ENCODE peak calls at places on chromosome 18, in six cellular contexts. One of them, this sample, is unnamed.

GRCh38 chr18:51278045-51278649 is 80.7 kb upstream of the MEX3C start:
- DNase-seq in CD8-positive, alpha-beta T cell: no peak
- DNase-seq in tibial artery: no peak
- DNase-seq in esophagus squamous epithelium: no peak
- DNase-seq in tibial nerve: no peak
- DNase-seq in lower lobe of right lung: no peak
- DNase-seq in this sample: no peak

GRCh38 chr18:8252371-8252770 is 356.9 kb upstream of the RAB12 start:
- DNase-seq in CD8-positive, alpha-beta T cell: no peak
- DNase-seq in tibial artery: no peak
- DNase-seq in esophagus squamous epithelium: no peak
- DNase-seq in tibial nerve: no peak
- DNase-seq in lower lobe of right lung: no peak
- DNase-seq in this sample: no peak

GRCh38 chr18:49487711-49488310 is 777 bp upstream of the C18orf32 start:
- DNase-seq in CD8-positive, alpha-beta T cell: no peak
- DNase-seq in tibial artery: no peak
- DNase-seq in esophagus squamous epithelium: no peak
- DNase-seq in tibial nerve: no peak
- DNase-seq in lower lobe of right lung: no peak
- DNase-seq in this sample: no peak

GRCh38 chr18:524496-524895 is 24.0 kb upstream of the COLEC12 start:
- DNase-seq in CD8-positive, alpha-beta T cell: no peak
- DNase-seq in tibial artery: no peak
- DNase-seq in esophagus squamous epithelium: no peak
- DNase-seq in tibial nerve: no peak
- DNase-seq in lower lobe of right lung: no peak
- DNase-seq in this sample: no peak

GRCh38 chr18:50282521-50283335 is 1.4 kb upstream of the MBD1 start:
- DNase-seq in CD8-positive, alpha-beta T cell: no peak
- DNase-seq in tibial artery: no peak
- DNase-seq in esophagus squamous epithelium: no peak
- DNase-seq in tibial nerve: no peak
- DNase-seq in lower lobe of right lung: no peak
- DNase-seq in this sample: no peak

GRCh38 chr18:8516391-8517250 is 92.6 kb upstream of the RAB12 start:
- DNase-seq in CD8-positive, alpha-beta T cell: no peak
- DNase-seq in tibial artery: peak; percentile 42
- DNase-seq in esophagus squamous epithelium: no peak
- DNase-seq in tibial nerve: no peak
- DNase-seq in lower lobe of right lung: no peak
- DNase-seq in this sample: no peak

GRCh38 chr18:44679912-44680270 is 797 bp upstream of the SETBP1 start:
- DNase-seq in CD8-positive, alpha-beta T cell: no peak
- DNase-seq in tibial artery: peak; percentile 80
- DNase-seq in esophagus squamous epithelium: no peak
- DNase-seq in tibial nerve: peak; percentile 58
- DNase-seq in lower lobe of right lung: peak; percentile 67
- DNase-seq in this sample: no peak

GRCh38 chr18:47054369-47054768 is 18.9 kb upstream of the ELOA2 start:
- DNase-seq in CD8-positive, alpha-beta T cell: no peak
- DNase-seq in tibial artery: no peak
- DNase-seq in esophagus squamous epithelium: no peak
- DNase-seq in tibial nerve: no peak
- DNase-seq in lower lobe of right lung: no peak
- DNase-seq in this sample: no peak

GRCh38 chr18:644395-645004 is 13.0 kb upstream of the TYMS start:
- DNase-seq in CD8-positive, alpha-beta T cell: no peak
- DNase-seq in tibial artery: no peak
- DNase-seq in esophagus squamous epithelium: no peak
- DNase-seq in tibial nerve: no peak
- DNase-seq in lower lobe of right lung: no peak
- DNase-seq in this sample: no peak

GRCh38 chr18:56748698-56749268 is 97.6 kb downstream of the WDR7 start:
- DNase-seq in CD8-positive, alpha-beta T cell: no peak
- DNase-seq in tibial artery: no peak
- DNase-seq in esophagus squamous epithelium: no peak
- DNase-seq in tibial nerve: no peak
- DNase-seq in lower lobe of right lung: no peak
- DNase-seq in this sample: no peak

GRCh38 chr18:62425465-62426190 is 97.2 kb upstream of the ZCCHC2 start:
- DNase-seq in CD8-positive, alpha-beta T cell: peak; percentile 17
- DNase-seq in tibial artery: peak; percentile 92
- DNase-seq in esophagus squamous epithelium: no peak
- DNase-seq in tibial nerve: peak; percentile 97
- DNase-seq in lower lobe of right lung: peak; percentile 66
- DNase-seq in this sample: peak; percentile 52

GRCh38 chr18:49980869-49981268 is 167.5 kb upstream of the ACAA2 start:
- DNase-seq in CD8-positive, alpha-beta T cell: no peak
- DNase-seq in tibial artery: no peak
- DNase-seq in esophagus squamous epithelium: no peak
- DNase-seq in tibial nerve: no peak
- DNase-seq in lower lobe of right lung: no peak
- DNase-seq in this sample: no peak

GRCh38 chr18:685438-685837 is 27.0 kb downstream of the ENOSF1 start:
- DNase-seq in CD8-positive, alpha-beta T cell: no peak
- DNase-seq in tibial artery: no peak
- DNase-seq in esophagus squamous epithelium: no peak
- DNase-seq in tibial nerve: no peak
- DNase-seq in lower lobe of right lung: no peak
- DNase-seq in this sample: no peak

GRCh38 chr18:23542471-23542870 is 39.2 kb downstream of the RMC1 start:
- DNase-seq in CD8-positive, alpha-beta T cell: no peak
- DNase-seq in tibial artery: no peak
- DNase-seq in esophagus squamous epithelium: no peak
- DNase-seq in tibial nerve: no peak
- DNase-seq in lower lobe of right lung: no peak
- DNase-seq in this sample: no peak

GRCh38 chr18:9771261-9771976 is 63.3 kb downstream of the RAB31 start:
- DNase-seq in CD8-positive, alpha-beta T cell: peak; percentile 17
- DNase-seq in tibial artery: peak; percentile 90
- DNase-seq in esophagus squamous epithelium: no peak
- DNase-seq in tibial nerve: peak; percentile 81
- DNase-seq in lower lobe of right lung: peak; percentile 86
- DNase-seq in this sample: peak; percentile 54

GRCh38 chr18:37452015-37452414 is 113.6 kb downstream of the CELF4 start:
- DNase-seq in CD8-positive, alpha-beta T cell: no peak
- DNase-seq in tibial artery: no peak
- DNase-seq in esophagus squamous epithelium: no peak
- DNase-seq in tibial nerve: no peak
- DNase-seq in lower lobe of right lung: no peak
- DNase-seq in this sample: no peak

GRCh38 chr18:62331581-62332436 is 6.7 kb downstream of the TNFRSF11A start:
- DNase-seq in CD8-positive, alpha-beta T cell: no peak
- DNase-seq in tibial artery: no peak
- DNase-seq in esophagus squamous epithelium: no peak
- DNase-seq in tibial nerve: peak; percentile 62
- DNase-seq in lower lobe of right lung: no peak
- DNase-seq in this sample: no peak

DNA sequence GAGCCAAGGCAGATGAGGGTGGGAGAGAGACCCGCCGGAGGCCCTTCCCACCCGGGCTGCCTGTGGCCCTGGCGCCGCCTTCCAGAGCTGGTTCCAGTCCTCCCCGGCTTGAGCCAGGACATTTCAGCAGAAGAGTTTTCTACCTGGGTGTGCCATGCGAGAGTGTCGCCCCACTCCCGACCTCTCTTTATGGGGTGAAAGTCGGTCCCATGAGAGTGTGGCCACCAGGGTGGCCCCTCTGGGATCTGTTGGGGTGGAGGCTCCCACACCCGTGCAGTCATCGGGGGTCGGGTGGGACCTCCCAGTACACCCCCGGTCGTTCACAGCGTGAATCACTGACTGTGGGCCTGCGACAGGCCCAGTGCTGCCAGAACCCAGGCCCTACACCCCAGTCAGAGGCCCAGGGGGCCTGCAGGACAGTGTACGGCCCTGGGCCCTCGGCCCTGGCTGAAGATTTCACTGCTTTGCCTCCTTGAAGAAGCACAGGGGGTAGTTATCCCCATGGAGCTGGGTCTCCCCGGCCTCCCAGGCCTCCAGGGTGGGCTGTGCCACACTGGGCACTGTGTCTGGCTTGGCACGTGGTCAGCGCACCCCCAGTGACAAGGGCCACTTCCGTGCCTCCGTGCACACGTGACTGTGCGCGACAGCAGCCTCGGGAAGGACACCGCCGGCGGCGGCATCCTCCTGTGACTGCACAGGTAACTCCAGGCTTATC is 5.9 kb downstream of the NFATC1 start:
- DNase-seq in CD8-positive, alpha-beta T cell: no peak
- DNase-seq in tibial artery: no peak
- DNase-seq in esophagus squamous epithelium: no peak
- DNase-seq in tibial nerve: no peak
- DNase-seq in lower lobe of right lung: peak; percentile 45
- DNase-seq in this sample: no peak
- H3K4me1 ChIP-seq in CD8-positive, alpha-beta T cell: peaks cover 66% of the 10 kb centered on the region
- H3K4me1 ChIP-seq in tibial artery: peaks cover 53% of the 10 kb centered on the region
- H3K4me1 ChIP-seq in esophagus squamous epithelium: peaks cover 38% of the 10 kb centered on the region
- H3K4me1 ChIP-seq in tibial nerve: peaks cover 3% of the 10 kb centered on the region
- H3K4me1 ChIP-seq in lower lobe of right lung: peaks cover 66% of the 10 kb centered on the region
- H3K4me1 ChIP-seq in this sample: peaks cover 44% of the 10 kb centered on the region

GRCh38 chr18:71678144-71678543 is 866.0 kb downstream of the CBLN2 start:
- DNase-seq in CD8-positive, alpha-beta T cell: no peak
- DNase-seq in tibial artery: no peak
- DNase-seq in esophagus squamous epithelium: no peak
- DNase-seq in tibial nerve: no peak
- DNase-seq in lower lobe of right lung: no peak
- DNase-seq in this sample: no peak

GRCh38 chr18:71673954-71674353 is 870.2 kb downstream of the CBLN2 start:
- DNase-seq in CD8-positive, alpha-beta T cell: no peak
- DNase-seq in tibial artery: no peak
- DNase-seq in esophagus squamous epithelium: no peak
- DNase-seq in tibial nerve: no peak
- DNase-seq in lower lobe of right lung: no peak
- DNase-seq in this sample: no peak

GRCh38 chr18:71673498-71673897 is 870.6 kb downstream of the CBLN2 start:
- DNase-seq in CD8-positive, alpha-beta T cell: no peak
- DNase-seq in tibial artery: no peak
- DNase-seq in esophagus squamous epithelium: no peak
- DNase-seq in tibial nerve: no peak
- DNase-seq in lower lobe of right lung: no peak
- DNase-seq in this sample: no peak
- TF ChIP-seq CTCF in CD8-positive, alpha-beta T cell: no peak
- TF ChIP-seq CTCF in tibial artery: no peak
- TF ChIP-seq CTCF in esophagus squamous epithelium: no peak
- TF ChIP-seq CTCF in tibial nerve: no peak
- TF ChIP-seq CTCF in lower lobe of right lung: no peak
- TF ChIP-seq CTCF in this sample: no peak

GRCh38 chr18:54151376-54151775 is 73.1 kb downstream of the MBD2 start:
- DNase-seq in CD8-positive, alpha-beta T cell: no peak
- DNase-seq in tibial artery: no peak
- DNase-seq in esophagus squamous epithelium: no peak
- DNase-seq in tibial nerve: no peak
- DNase-seq in lower lobe of right lung: no peak
- DNase-seq in this sample: no peak
- H3K4me1 ChIP-seq in CD8-positive, alpha-beta T cell: no peaks in the 10 kb centered on the region
- H3K4me1 ChIP-seq in tibial artery: peaks cover 18% of the 10 kb centered on the region
- H3K4me1 ChIP-seq in esophagus squamous epithelium: peaks cover 16% of the 10 kb centered on the region
- H3K4me1 ChIP-seq in tibial nerve: no peaks in the 10 kb centered on the region
- H3K4me1 ChIP-seq in lower lobe of right lung: no peaks in the 10 kb centered on the region
- H3K4me1 ChIP-seq in this sample: peaks cover 2% of the 10 kb centered on the region

GRCh38 chr18:74142251-74142650 is 5.4 kb downstream of the FBXO15 start:
- DNase-seq in CD8-positive, alpha-beta T cell: no peak
- DNase-seq in tibial artery: no peak
- DNase-seq in esophagus squamous epithelium: no peak
- DNase-seq in tibial nerve: no peak
- DNase-seq in lower lobe of right lung: no peak
- DNase-seq in this sample: no peak
- TF ChIP-seq CTCF in CD8-positive, alpha-beta T cell: no peak
- TF ChIP-seq CTCF in tibial artery: no peak
- TF ChIP-seq CTCF in esophagus squamous epithelium: no peak
- TF ChIP-seq CTCF in tibial nerve: no peak
- TF ChIP-seq CTCF in lower lobe of right lung: no peak
- TF ChIP-seq CTCF in this sample: no peak

DNA sequence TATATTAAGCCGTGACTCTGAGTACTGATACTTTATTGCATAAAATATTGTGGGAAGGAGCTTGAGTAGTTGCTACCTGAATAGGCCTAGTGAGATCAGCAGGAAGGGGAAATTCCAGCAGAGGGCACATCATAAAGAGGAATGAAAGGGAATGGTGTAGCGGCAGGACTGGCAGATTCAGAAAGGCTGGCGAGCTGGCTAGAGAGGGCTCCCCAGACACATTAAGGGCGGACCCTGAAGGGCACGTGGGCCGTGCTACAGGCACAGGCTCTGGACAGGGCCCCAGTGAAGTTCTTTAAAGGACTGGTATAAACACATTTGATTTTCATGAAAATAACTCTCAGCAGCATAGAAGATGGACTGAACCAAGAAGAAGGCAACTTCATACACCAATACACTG is 43.0 kb downstream of the PTPN2 start:
- DNase-seq in CD8-positive, alpha-beta T cell: no peak
- DNase-seq in tibial artery: no peak
- DNase-seq in esophagus squamous epithelium: no peak
- DNase-seq in tibial nerve: no peak
- DNase-seq in lower lobe of right lung: no peak
- DNase-seq in this sample: no peak
- H3K4me1 ChIP-seq in CD8-positive, alpha-beta T cell: peaks cover 46% of the 10 kb centered on the region
- H3K4me1 ChIP-seq in tibial artery: peaks cover 14% of the 10 kb centered on the region
- H3K4me1 ChIP-seq in esophagus squamous epithelium: peaks cover 15% of the 10 kb centered on the region
- H3K4me1 ChIP-seq in tibial nerve: no peaks in the 10 kb centered on the region
- H3K4me1 ChIP-seq in lower lobe of right lung: peaks cover 56% of the 10 kb centered on the region
- H3K4me1 ChIP-seq in this sample: peaks cover 14% of the 10 kb centered on the region

DNA sequence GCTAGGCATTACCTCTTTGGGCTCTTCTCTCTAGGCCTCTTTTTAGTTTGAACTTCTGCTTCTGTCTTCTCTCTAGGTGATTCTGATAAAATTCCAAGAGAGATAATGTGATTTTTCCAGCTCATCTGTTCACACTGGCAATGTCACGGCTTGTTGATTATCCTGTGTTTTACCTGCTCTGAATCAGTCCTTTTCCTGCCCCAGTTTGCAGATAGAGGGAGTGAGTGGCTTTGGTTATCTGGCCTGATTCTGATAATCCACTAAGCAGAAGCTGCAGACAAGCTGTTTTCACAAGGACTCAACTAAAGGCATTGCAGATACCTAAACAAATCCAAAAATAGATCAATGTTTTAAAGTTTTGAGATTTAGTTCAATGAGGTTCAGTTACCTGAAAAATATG is 111.9 kb downstream of the DCC start:
- DNase-seq in CD8-positive, alpha-beta T cell: no peak
- DNase-seq in tibial artery: no peak
- DNase-seq in esophagus squamous epithelium: no peak
- DNase-seq in tibial nerve: no peak
- DNase-seq in lower lobe of right lung: no peak
- DNase-seq in this sample: no peak
- TF ChIP-seq CTCF in CD8-positive, alpha-beta T cell: no peak
- TF ChIP-seq CTCF in tibial artery: no peak
- TF ChIP-seq CTCF in esophagus squamous epithelium: no peak
- TF ChIP-seq CTCF in tibial nerve: no peak
- TF ChIP-seq CTCF in lower lobe of right lung: no peak
- TF ChIP-seq CTCF in this sample: no peak

This sample was measured in thoracic aorta.